ENCODE peak calls at places on chromosomes 2 and 18, in five cellular contexts. N, R, G, U and H are unnamed samples.

GRCh38 chr2:54638103-54638502 is 85.4 kb upstream of the EML6 start:
- DNase-seq in N (peak), G (no peak), U (no peak), R (no peak), H (no peak)

GRCh38 chr18:48949606-48950535 is 894 bp downstream of the SMAD7 start:
- DNase-seq in U (no peak), N (peak), R (no peak), G (no peak), H (no peak)

GRCh38 chr2:99072556-99072955 is 69.0 kb upstream of the C2orf15 start:
- DNase-seq in N (no peak), R (peak), U (no peak), G (no peak), H (no peak)

GRCh38 chr2:173401716-173402326 is 47.1 kb downstream of the CDCA7 start:
- DNase-seq in U (no peak), R (peak), G (no peak), N (no peak), H (no peak)

GRCh38 chr2:65530547-65531320 is 98.3 kb upstream of the SPRED2 start:
- DNase-seq in R (peak), U (no peak), N (no peak), G (no peak), H (no peak)

GRCh38 chr18:22322251-22322691 is 95.4 kb downstream of the CTAGE1 start:
- DNase-seq in G (peak), N (no peak), R (no peak), U (no peak), H (no peak)

GRCh38 chr18:79879566-79879965 is 71.9 kb downstream of the SLC66A2 start:
- DNase-seq in U (no peak), G (no peak), N (no peak), R (no peak), H (no peak)

GRCh38 chr2:20067992-20068727 is 16.7 kb upstream of the LAPTM4A start:
- DNase-seq in R (peak), G (no peak), U (no peak), N (no peak), H (no peak)

GRCh38 chr2:17300141-17300540 is 218.1 kb downstream of the RAD51AP2 start:
- DNase-seq in U (no peak), N (no peak), G (no peak), R (peak), H (no peak)

GRCh38 chr2:75577280-75577679 is 16.5 kb upstream of the EVA1A start:
- DNase-seq in R (peak), G (no peak), N (no peak), U (no peak), H (no peak)

GRCh38 chr2:53970095-53970897 is 497 bp downstream of the PSME4 start:
- DNase-seq in N (peak), R (no peak), G (no peak), U (peak), H (no peak)

GRCh38 chr18:40877096-40877495 is 1077.9 kb upstream of the PIK3C3 start:
- DNase-seq in U (no peak), N (no peak), R (peak), G (no peak), H (no peak)

GRCh38 chr2:122643725-122644329 is 888.4 kb downstream of the TSN start:
- DNase-seq in R (peak), N (no peak), U (no peak), G (no peak), H (no peak)

GRCh38 chr2:191376981-191377629 is 131.9 kb downstream of the MYO1B start:
- DNase-seq in G (peak), N (no peak), U (no peak), R (peak), H (peak)

GRCh38 chr2:145412155-145412554 is 892.2 kb upstream of the ZEB2 start:
- DNase-seq in N (no peak), R (no peak), U (no peak), G (no peak), H (no peak)

GRCh38 chr2:12050381-12050780 is 303.9 kb downstream of the LPIN1 start:
- DNase-seq in U (no peak), G (no peak), N (no peak), R (peak), H (no peak)

GRCh38 chr2:73426161-73426560 is 40.5 kb downstream of the ALMS1 start:
- DNase-seq in N (no peak), G (no peak), R (no peak), U (no peak), H (no peak)

GRCh38 chr2:43265006-43265770 is 38.8 kb upstream of the ZFP36L2 start:
- DNase-seq in R (no peak), G (peak), U (no peak), N (no peak), H (no peak)

GRCh38 chr2:28497206-28497605 is 1.3 kb downstream of the PLB1 start:
- DNase-seq in N (no peak), G (no peak), R (no peak), U (no peak), H (no peak)

GRCh38 chr2:159075726-159076125 is 107.3 kb downstream of the TANC1 start:
- DNase-seq in R (no peak), U (no peak), G (no peak), N (no peak), H (no peak)
- TF ChIP-seq CTCF in R (no peak), U (no peak), G (no peak), N (no peak), H (no peak)

GRCh38 chr2:23400703-23401102 is 15.7 kb downstream of the KLHL29 start:
- DNase-seq in R (no peak), N (no peak), U (no peak), G (no peak), H (no peak)

GRCh38 chr2:23401427-23402204 is 16.6 kb downstream of the KLHL29 start:
- DNase-seq in N (no peak), R (peak), G (no peak), U (no peak), H (no peak)

GRCh38 chr2:23397483-23397882 is 12.5 kb downstream of the KLHL29 start:
- DNase-seq in R (no peak), U (no peak), G (no peak), N (no peak), H (no peak)

GRCh38 chr2:23402205-23402740 is 17.3 kb downstream of the KLHL29 start:
- DNase-seq in N (no peak), G (no peak), R (no peak), U (no peak), H (no peak)

GRCh38 chr2:23399674-23400261 is 14.8 kb downstream of the KLHL29 start:
- DNase-seq in U (no peak), N (peak), R (no peak), G (no peak), H (no peak)
- TF ChIP-seq CTCF in U (no peak), N (peak), R (no peak), G (no peak), H (no peak)

GRCh38 chr2:27033253-27033852 is 588 bp downstream of the TMEM214 start:
- DNase-seq in N (no peak), G (no peak), U (no peak), R (no peak), H (no peak)

GRCh38 chr2:27038012-27038411 is 5.2 kb downstream of the TMEM214 start:
- DNase-seq in U (no peak), R (no peak), G (no peak), N (no peak), H (no peak)

GRCh38 chr2:27029051-27029450 is 3.7 kb upstream of the TMEM214 start:
- DNase-seq in R (no peak), N (no peak), G (no peak), U (no peak), H (no peak)

GRCh38 chr2:27027211-27027651 is 5.5 kb upstream of the TMEM214 start:
- DNase-seq in N (no peak), U (no peak), R (no peak), G (no peak), H (no peak)

DNA sequence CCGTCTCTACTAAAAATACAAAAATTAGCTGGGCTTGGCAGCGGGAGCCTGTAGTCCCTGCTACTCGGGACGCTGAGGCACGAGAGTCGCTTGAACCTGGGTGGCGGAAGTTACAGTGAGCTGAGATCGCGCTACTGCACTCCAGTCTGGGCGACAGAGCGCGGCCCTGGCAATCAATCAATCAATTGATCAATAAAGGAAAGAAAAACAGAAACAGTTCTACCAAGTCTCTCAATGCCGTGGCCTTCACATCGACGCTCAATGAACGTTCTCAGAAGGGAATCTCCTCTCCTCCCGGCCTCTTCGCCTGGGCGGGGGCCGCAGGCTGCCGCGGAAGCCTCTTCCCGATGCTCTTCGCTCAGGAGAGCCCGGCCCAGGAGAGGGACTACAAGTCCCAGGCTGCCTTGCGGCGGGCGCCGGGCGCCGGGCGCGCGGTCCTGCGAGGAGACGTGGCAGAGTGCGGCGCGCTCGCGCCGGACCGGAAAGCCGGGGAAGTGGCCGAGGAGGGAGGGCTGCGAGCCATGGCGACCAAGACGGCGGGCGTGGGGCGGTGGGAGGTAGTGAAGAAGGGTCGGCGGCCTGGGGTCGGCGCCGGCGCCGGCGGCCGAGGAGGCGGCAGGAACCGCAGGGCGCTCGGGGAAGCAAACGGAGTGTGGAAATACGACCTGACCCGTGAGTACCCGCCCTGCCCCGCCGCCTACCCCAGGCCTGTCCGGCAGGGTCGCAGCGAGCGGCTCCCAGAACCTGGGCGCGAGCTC is at the start of gene TMEM214:
- DNase-seq in N (peak), U (peak), G (peak), R (peak), H (peak)
- TF ChIP-seq CTCF in N (no peak), U (no peak), G (no peak), R (no peak), H (no peak)

GRCh38 chr2:74534411-74534810 is 4.7 kb downstream of the HTRA2 start:
- DNase-seq in R (no peak), G (no peak), U (no peak), N (no peak), H (no peak)

GRCh38 chr2:74538881-74539339 is 9.2 kb downstream of the HTRA2 start:
- DNase-seq in N (peak), U (no peak), R (no peak), G (no peak), H (no peak)

GRCh38 chr2:74535440-74535965 is 5.8 kb downstream of the HTRA2 start:
- DNase-seq in N (no peak), U (no peak), G (no peak), R (no peak), H (no peak)

GRCh38 chr2:74537140-74537539 is 7.4 kb downstream of the HTRA2 start:
- DNase-seq in U (no peak), R (peak), G (no peak), N (no peak), H (no peak)

GRCh38 chr2:74536166-74536950 is 6.6 kb downstream of the HTRA2 start:
- DNase-seq in N (no peak), G (no peak), U (no peak), R (no peak), H (no peak)
- TF ChIP-seq CTCF in N (no peak), G (no peak), U (no peak), R (no peak), H (no peak)

GRCh38 chr2:41853427-41854191 is 194.2 kb upstream of the PKDCC start:
- DNase-seq in U (no peak), N (peak), G (no peak), R (peak), H (no peak)
- TF ChIP-seq CTCF in U (peak), N (peak), G (peak), R (peak), H (peak)

DNA sequence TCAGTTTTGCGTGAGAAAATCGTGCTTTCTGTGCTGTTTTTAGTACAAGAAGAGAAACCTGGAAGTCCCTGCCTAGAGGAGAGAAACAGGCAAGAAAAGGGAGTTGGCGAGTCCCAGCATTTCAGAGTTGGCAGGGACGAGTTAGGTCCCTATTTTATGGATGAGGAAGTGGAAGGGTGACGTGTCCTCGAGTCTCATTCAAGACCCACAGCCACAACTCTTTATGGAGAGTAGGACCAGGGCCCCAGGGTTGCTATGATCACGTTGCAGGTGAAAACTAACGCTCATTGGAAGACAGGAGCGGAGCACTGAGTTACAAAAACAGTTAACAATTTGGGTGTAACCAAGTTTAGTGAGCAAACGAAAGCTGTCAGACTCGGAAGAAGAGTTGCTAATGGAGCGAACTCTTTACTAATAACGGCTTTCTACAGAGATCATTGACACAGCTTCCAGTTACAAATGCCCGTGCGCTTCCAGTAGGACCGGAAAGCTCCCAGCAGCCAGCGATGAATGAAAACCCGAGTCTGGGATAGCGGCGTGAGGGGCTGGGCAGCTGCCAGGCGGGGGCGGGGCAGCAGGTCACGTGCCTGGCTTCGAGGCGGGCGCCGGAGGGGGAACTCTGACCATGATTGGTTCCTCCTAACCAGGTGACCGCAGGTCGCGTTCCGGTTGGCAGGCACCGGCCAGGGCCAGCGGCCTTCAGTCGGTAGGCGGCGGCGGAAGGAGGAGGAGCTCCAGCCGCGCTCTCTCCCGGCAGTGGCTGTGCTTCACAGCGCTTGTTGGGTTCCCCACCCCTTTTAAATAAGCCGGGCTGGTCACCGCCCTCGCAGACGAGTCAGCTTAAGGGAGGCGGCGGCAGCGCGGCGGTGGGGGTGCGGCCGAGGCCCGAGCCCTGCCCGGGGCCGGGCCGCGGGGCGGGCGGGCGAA is at the start of gene CCNYL1:
- DNase-seq in N (peak), G (peak), U (peak), R (peak), H (peak)
- TF ChIP-seq CTCF in N (no peak), G (peak), U (peak), R (peak), H (no peak)

GRCh38 chr2:134375935-134376334 is 122.1 kb downstream of the MGAT5 start:
- DNase-seq in G (no peak), U (no peak), N (no peak), R (peak), H (no peak)
- TF ChIP-seq CTCF in G (peak), U (no peak), N (no peak), R (peak), H (no peak)

DNA sequence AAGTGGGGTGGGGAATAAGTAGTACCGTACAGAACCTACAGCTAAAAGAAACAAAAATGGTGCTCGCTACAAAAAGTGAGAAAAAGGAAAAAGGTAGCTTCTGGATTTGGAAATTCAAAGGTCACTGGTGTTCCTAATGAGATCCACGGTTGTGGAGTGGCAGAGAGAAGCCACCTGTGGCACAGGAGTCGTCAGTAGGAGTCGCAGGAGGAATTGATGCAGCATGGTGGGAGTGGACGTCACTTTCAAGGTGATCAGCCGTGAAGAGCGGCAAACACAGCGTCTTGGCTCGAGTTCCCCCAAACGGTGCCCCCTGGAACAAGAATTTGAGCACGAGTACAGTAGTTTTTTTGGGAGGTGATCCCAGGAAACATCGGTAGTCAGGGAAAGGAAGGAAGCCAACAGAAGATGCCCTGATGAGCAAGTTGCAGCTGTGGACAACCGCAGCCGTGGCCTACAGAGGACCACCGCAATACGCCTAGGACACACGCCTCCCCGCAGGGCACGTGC is 1.4 kb upstream of the TTL start:
- DNase-seq in R (no peak), U (no peak), N (peak), G (no peak), H (no peak)
- TF ChIP-seq CTCF in R (peak), U (no peak), N (peak), G (no peak), H (no peak)

DNA sequence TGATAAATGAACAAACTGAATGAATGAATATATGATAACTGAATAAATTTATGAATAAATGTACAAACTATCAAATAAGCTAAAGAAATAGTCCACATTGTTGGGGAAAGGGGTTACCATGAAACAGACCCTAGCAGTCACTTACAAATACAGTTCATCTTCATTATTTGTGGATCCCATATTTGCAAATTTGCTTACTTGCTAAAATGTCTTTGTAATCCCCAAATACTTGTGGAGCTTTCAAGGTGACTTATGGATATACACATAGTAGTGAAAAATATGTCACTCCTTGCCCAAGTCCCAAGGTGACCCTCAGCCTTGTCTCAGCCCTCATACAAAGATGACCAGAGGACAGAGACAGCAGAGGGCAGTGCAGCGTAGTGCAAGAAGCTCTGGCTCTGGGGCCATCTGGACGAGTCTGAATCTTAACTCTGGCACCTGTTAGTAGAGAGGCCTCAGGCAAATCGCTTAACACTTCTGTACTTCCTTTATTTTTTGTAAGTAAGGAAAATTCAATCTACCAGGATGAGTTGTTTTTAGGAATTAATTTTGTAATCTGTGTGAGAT is 3.1 kb downstream of the PAIP2B start:
- DNase-seq in G (peak), U (peak), N (no peak), R (peak), H (no peak)
- TF ChIP-seq CTCF in G (peak), U (no peak), N (peak), R (peak), H (no peak)

GRCh38 chr2:2698182-2699116 is 367.4 kb upstream of the MYT1L start:
- DNase-seq in G (no peak), U (no peak), R (peak), N (no peak), H (no peak)
- TF ChIP-seq CTCF in G (no peak), U (no peak), R (no peak), N (no peak), H (no peak)